ENCODE peak calls at places on chromosome 18, in four cellular contexts. One of them, this sample, is unnamed.

GRCh38 chr18:55879331-55879730 is 291.3 kb upstream of the TCF4 start:
- DNase-seq in prostate gland: no peak
- DNase-seq in endodermal cell: no peak
- DNase-seq in foreskin fibroblast: no peak
- DNase-seq in this sample: no peak

GRCh38 chr18:56569391-56569790 is 69.0 kb downstream of the TXNL1 start:
- DNase-seq in prostate gland: no peak
- DNase-seq in endodermal cell: no peak
- DNase-seq in foreskin fibroblast: no peak
- DNase-seq in this sample: no peak

GRCh38 chr18:47418746-47419145 is 167.3 kb upstream of the SKOR2 start:
- DNase-seq in prostate gland: no peak
- DNase-seq in endodermal cell: no peak
- DNase-seq in foreskin fibroblast: peak
- DNase-seq in this sample: no peak

GRCh38 chr18:69956655-69957054 is 9.0 kb upstream of the CD226 start:
- DNase-seq in prostate gland: no peak
- DNase-seq in endodermal cell: no peak
- DNase-seq in foreskin fibroblast: no peak
- DNase-seq in this sample: no peak

GRCh38 chr18:45155526-45155925 is 459.8 kb upstream of the SLC14A2 start:
- DNase-seq in prostate gland: no peak
- DNase-seq in endodermal cell: no peak
- DNase-seq in foreskin fibroblast: no peak
- DNase-seq in this sample: no peak

GRCh38 chr18:53004798-53005197 is 664.8 kb downstream of the DCC start:
- DNase-seq in prostate gland: no peak
- DNase-seq in endodermal cell: peak
- DNase-seq in foreskin fibroblast: no peak
- DNase-seq in this sample: no peak

GRCh38 chr18:79510046-79510685 is 114.4 kb downstream of the NFATC1 start:
- DNase-seq in prostate gland: no peak
- DNase-seq in endodermal cell: peak
- DNase-seq in foreskin fibroblast: no peak
- DNase-seq in this sample: no peak

GRCh38 chr18:46428368-46428767 is 228.7 kb downstream of the LOXHD1 start:
- DNase-seq in prostate gland: no peak
- DNase-seq in endodermal cell: no peak
- DNase-seq in foreskin fibroblast: no peak
- DNase-seq in this sample: no peak

GRCh38 chr18:32379891-32380290 is 90.8 kb downstream of the GAREM1 start:
- DNase-seq in prostate gland: no peak
- DNase-seq in endodermal cell: no peak
- DNase-seq in foreskin fibroblast: no peak
- DNase-seq in this sample: no peak

GRCh38 chr18:46360841-46361240 is 256.7 kb downstream of the HAUS1 start:
- DNase-seq in prostate gland: no peak
- DNase-seq in endodermal cell: no peak
- DNase-seq in foreskin fibroblast: no peak
- DNase-seq in this sample: no peak

GRCh38 chr18:57241869-57242268 is 95.0 kb downstream of the BOD1L2 start:
- DNase-seq in prostate gland: no peak
- DNase-seq in endodermal cell: no peak
- DNase-seq in foreskin fibroblast: no peak
- DNase-seq in this sample: no peak

GRCh38 chr18:80148316-80149199 is 39.5 kb downstream of the ADNP2 start:
- DNase-seq in prostate gland: peak
- DNase-seq in endodermal cell: peak
- DNase-seq in foreskin fibroblast: no peak
- DNase-seq in this sample: no peak

GRCh38 chr18:12052866-12053265 is 40.8 kb upstream of the ANKRD62 start:
- DNase-seq in prostate gland: no peak
- DNase-seq in endodermal cell: no peak
- DNase-seq in foreskin fibroblast: no peak
- DNase-seq in this sample: no peak

GRCh38 chr18:6578686-6579085 is 150.8 kb upstream of the ARHGAP28 start:
- DNase-seq in prostate gland: no peak
- DNase-seq in endodermal cell: no peak
- DNase-seq in foreskin fibroblast: no peak
- DNase-seq in this sample: no peak

GRCh38 chr18:10139783-10140410 is 226.1 kb downstream of the VAPA start:
- DNase-seq in prostate gland: no peak
- DNase-seq in endodermal cell: no peak
- DNase-seq in foreskin fibroblast: peak
- DNase-seq in this sample: no peak

GRCh38 chr18:35460719-35461118 is 37.0 kb downstream of the INO80C start:
- DNase-seq in prostate gland: no peak
- DNase-seq in endodermal cell: no peak
- DNase-seq in foreskin fibroblast: peak
- DNase-seq in this sample: no peak

GRCh38 chr18:24514439-24514838 is 54.0 kb downstream of the HRH4 start:
- DNase-seq in prostate gland: no peak
- DNase-seq in endodermal cell: peak
- DNase-seq in foreskin fibroblast: no peak
- DNase-seq in this sample: no peak

GRCh38 chr18:79952996-79953559 is 1.6 kb upstream of the SLC66A2 start:
- DNase-seq in prostate gland: no peak
- DNase-seq in endodermal cell: peak
- DNase-seq in foreskin fibroblast: no peak
- DNase-seq in this sample: no peak

GRCh38 chr18:11857177-11857887 is 6.1 kb downstream of the CHMP1B start:
- DNase-seq in prostate gland: no peak
- DNase-seq in endodermal cell: peak
- DNase-seq in foreskin fibroblast: peak
- DNase-seq in this sample: no peak

GRCh38 chr18:7002107-7002506 is 115.5 kb downstream of the LAMA1 start:
- DNase-seq in prostate gland: no peak
- DNase-seq in endodermal cell: peak
- DNase-seq in foreskin fibroblast: no peak
- DNase-seq in this sample: no peak

GRCh38 chr18:48640566-48641270 is 101.9 kb downstream of the CTIF start:
- DNase-seq in prostate gland: no peak
- DNase-seq in endodermal cell: no peak
- DNase-seq in foreskin fibroblast: peak
- DNase-seq in this sample: no peak

GRCh38 chr18:73199151-73199550 is 331.4 kb upstream of the NETO1 start:
- DNase-seq in prostate gland: no peak
- DNase-seq in endodermal cell: no peak
- DNase-seq in foreskin fibroblast: peak
- DNase-seq in this sample: no peak

GRCh38 chr18:65035701-65036100 is 715.1 kb upstream of the CDH7 start:
- DNase-seq in prostate gland: no peak
- DNase-seq in endodermal cell: no peak
- DNase-seq in foreskin fibroblast: no peak
- DNase-seq in this sample: no peak

GRCh38 chr18:21112140-21112473 is 494 bp upstream of the ROCK1 start:
- DNase-seq in prostate gland: no peak
- DNase-seq in endodermal cell: no peak
- DNase-seq in foreskin fibroblast: peak
- DNase-seq in this sample: no peak

GRCh38 chr18:46224181-46224775 is 120.1 kb downstream of the HAUS1 start:
- DNase-seq in prostate gland: no peak
- DNase-seq in endodermal cell: no peak
- DNase-seq in foreskin fibroblast: no peak
- DNase-seq in this sample: no peak

GRCh38 chr18:48868468-48869466 is 82.0 kb downstream of the SMAD7 start:
- DNase-seq in prostate gland: no peak
- DNase-seq in endodermal cell: no peak
- DNase-seq in foreskin fibroblast: no peak
- DNase-seq in this sample: no peak

GRCh38 chr18:896315-896714 is 8.4 kb upstream of the ADCYAP1 start:
- DNase-seq in prostate gland: no peak
- DNase-seq in endodermal cell: no peak
- DNase-seq in foreskin fibroblast: no peak
- DNase-seq in this sample: no peak

GRCh38 chr18:34458371-34458770 is 233.7 kb upstream of the NOL4 start:
- DNase-seq in prostate gland: no peak
- DNase-seq in endodermal cell: no peak
- DNase-seq in foreskin fibroblast: no peak
- DNase-seq in this sample: no peak

GRCh38 chr18:77130229-77131099 is 2.1 kb downstream of the MBP start:
- DNase-seq in prostate gland: no peak
- DNase-seq in endodermal cell: no peak
- DNase-seq in foreskin fibroblast: no peak
- DNase-seq in this sample: no peak

GRCh38 chr18:77131100-77131651 is 1.4 kb downstream of the MBP start:
- DNase-seq in prostate gland: no peak
- DNase-seq in endodermal cell: no peak
- DNase-seq in foreskin fibroblast: no peak
- DNase-seq in this sample: no peak

GRCh38 chr18:77124452-77124922 is 8.1 kb downstream of the MBP start:
- DNase-seq in prostate gland: no peak
- DNase-seq in endodermal cell: no peak
- DNase-seq in foreskin fibroblast: no peak
- DNase-seq in this sample: no peak

GRCh38 chr18:77129150-77129551 is 3.4 kb downstream of the MBP start:
- DNase-seq in prostate gland: no peak
- DNase-seq in endodermal cell: no peak
- DNase-seq in foreskin fibroblast: peak
- DNase-seq in this sample: no peak

DNA sequence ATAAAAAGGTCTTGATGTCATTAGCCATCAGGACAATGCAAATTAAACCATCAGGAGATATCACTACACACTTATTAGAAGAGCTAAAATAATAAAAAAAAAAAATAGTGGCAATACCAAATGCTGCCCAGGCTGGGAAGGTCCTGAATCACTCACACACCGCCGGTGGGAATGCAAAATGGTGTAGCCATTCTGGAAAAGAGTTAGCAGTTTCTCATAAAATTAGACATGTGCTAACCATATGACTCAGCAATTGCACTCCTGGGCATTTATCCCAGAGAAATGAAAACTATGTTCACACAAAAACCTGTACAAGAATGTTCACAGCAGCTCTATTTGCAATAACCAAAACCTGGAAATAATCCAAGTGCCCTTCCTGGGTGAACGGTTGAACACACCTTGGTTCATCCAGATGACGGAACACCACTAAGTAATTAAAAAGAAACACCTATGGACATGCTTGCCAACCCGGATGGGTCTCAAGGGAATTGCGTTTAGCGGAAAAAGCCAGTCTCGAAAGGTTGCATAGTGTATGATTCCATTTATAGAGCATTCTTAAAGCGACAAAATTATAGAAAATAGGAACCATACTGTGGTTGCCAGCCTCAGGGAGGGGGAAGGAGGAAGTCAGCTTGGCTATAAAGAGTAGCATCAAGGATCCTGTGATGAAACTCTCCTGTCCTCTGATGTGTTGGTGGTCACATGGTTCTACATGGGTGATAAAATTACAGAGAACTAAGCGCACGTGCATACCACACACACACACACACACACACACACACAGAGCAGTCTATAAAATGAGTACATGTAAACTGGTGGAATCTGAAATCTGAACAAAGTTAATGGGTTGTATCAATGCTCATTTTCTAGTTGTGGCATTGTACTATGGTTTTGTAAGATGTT is 4.6 kb downstream of the MBP start:
- DNase-seq in prostate gland: peak
- DNase-seq in endodermal cell: no peak
- DNase-seq in foreskin fibroblast: peak
- DNase-seq in this sample: peak
- H3K4me3 ChIP-seq in prostate gland: no peak
- H3K4me3 ChIP-seq in endodermal cell: no peak
- H3K4me3 ChIP-seq in foreskin fibroblast: peak
- H3K4me3 ChIP-seq in this sample: peak

GRCh38 chr18:74203811-74204210 is 55.5 kb downstream of the TIMM21 start:
- DNase-seq in prostate gland: no peak
- DNase-seq in endodermal cell: no peak
- DNase-seq in foreskin fibroblast: no peak
- DNase-seq in this sample: no peak
- TF ChIP-seq CTCF in prostate gland: no peak
- TF ChIP-seq CTCF in endodermal cell: no peak
- TF ChIP-seq CTCF in foreskin fibroblast: no peak
- TF ChIP-seq CTCF in this sample: no peak

GRCh38 chr18:13446581-13447470 is 228.3 kb downstream of the LDLRAD4 start:
- DNase-seq in prostate gland: no peak
- DNase-seq in endodermal cell: peak
- DNase-seq in foreskin fibroblast: no peak
- DNase-seq in this sample: no peak
- H3K4me3 ChIP-seq in prostate gland: no peak
- H3K4me3 ChIP-seq in endodermal cell: peak
- H3K4me3 ChIP-seq in foreskin fibroblast: no peak
- H3K4me3 ChIP-seq in this sample: no peak

GRCh38 chr18:67589325-67589724 is 72.8 kb upstream of the DSEL start:
- DNase-seq in prostate gland: no peak
- DNase-seq in endodermal cell: no peak
- DNase-seq in foreskin fibroblast: no peak
- DNase-seq in this sample: no peak

GRCh38 chr18:67586101-67586500 is 69.6 kb upstream of the DSEL start:
- DNase-seq in prostate gland: no peak
- DNase-seq in endodermal cell: peak
- DNase-seq in foreskin fibroblast: no peak
- DNase-seq in this sample: no peak

GRCh38 chr18:67596003-67596402 is 79.5 kb upstream of the DSEL start:
- DNase-seq in prostate gland: no peak
- DNase-seq in endodermal cell: no peak
- DNase-seq in foreskin fibroblast: no peak
- DNase-seq in this sample: no peak

GRCh38 chr18:67590571-67591141 is 74.1 kb upstream of the DSEL start:
- DNase-seq in prostate gland: no peak
- DNase-seq in endodermal cell: no peak
- DNase-seq in foreskin fibroblast: peak
- DNase-seq in this sample: no peak
- TF ChIP-seq CTCF in prostate gland: no peak
- TF ChIP-seq CTCF in endodermal cell: no peak
- TF ChIP-seq CTCF in foreskin fibroblast: peak
- TF ChIP-seq CTCF in this sample: peak

GRCh38 chr18:60259052-60259681 is 113.4 kb downstream of the MC4R start:
- DNase-seq in prostate gland: no peak
- DNase-seq in endodermal cell: no peak
- DNase-seq in foreskin fibroblast: peak
- DNase-seq in this sample: no peak
- H3K4me3 ChIP-seq in prostate gland: no peak
- H3K4me3 ChIP-seq in endodermal cell: no peak
- H3K4me3 ChIP-seq in foreskin fibroblast: no peak
- H3K4me3 ChIP-seq in this sample: no peak

This sample was measured in LNCaP clone FGC.